ENCODE peak calls at places on chromosomes 7 and 10, in ten cellular contexts. M, Q, N, J, K, X, I, F, B and W are unnamed samples.
A peak's percentile ranks its signal among the peaks of the same experiment; 100 is the strongest.

GRCh38 chr7:91474074-91474473 is 209.8 kb downstream of the FZD1 start:
- DNase-seq in Q (no peak), B (no peak), J (no peak), K (no peak), N (no peak), I (no peak), F (no peak), M (no peak), X (no peak), W (no peak)

GRCh38 chr10:103709341-103709920 is 145.9 kb downstream of the SH3PXD2A start:
- DNase-seq in Q (no peak), K (peak; percentile 53), N (no peak), F (peak; percentile 8), X (peak; percentile 73), I (peak; percentile 41), M (no peak), J (no peak), B (peak; percentile 41), W (no peak)

GRCh38 chr7:66698652-66699205 is 41.8 kb upstream of the RABGEF1 start:
- DNase-seq in Q (no peak), I (no peak), X (no peak), N (no peak), M (no peak), J (no peak), B (no peak), K (no peak), F (no peak), W (no peak)

GRCh38 chr7:153604-154003 is 38.8 kb upstream of the FAM20C start:
- DNase-seq in M (no peak), X (no peak), N (no peak), J (no peak), I (no peak), K (no peak), B (no peak), Q (no peak), F (no peak), W (no peak)

GRCh38 chr10:11344081-11344480 is 267.4 kb downstream of the USP6NL start:
- DNase-seq in I (no peak), J (no peak), M (no peak), K (no peak), X (no peak), N (no peak), Q (no peak), B (no peak), F (no peak), W (no peak)

GRCh38 chr10:128896964-128897363 is 570.1 kb upstream of the MGMT start:
- DNase-seq in N (no peak), X (no peak), I (no peak), K (no peak), Q (no peak), B (no peak), F (no peak), M (no peak), J (no peak), W (no peak)

GRCh38 chr10:59580257-59580863 is 129.3 kb downstream of the SLC16A9 start:
- DNase-seq in F (peak; percentile 14), J (peak; percentile 39), I (peak; percentile 25), M (no peak), B (peak; percentile 78), Q (no peak), X (peak; percentile 8), K (no peak), N (peak; percentile 18), W (no peak)

GRCh38 chr7:157483971-157484410 is 147.2 kb downstream of the DNAJB6 start:
- DNase-seq in X (no peak), M (no peak), B (no peak), N (no peak), J (no peak), Q (peak; percentile 68), F (no peak), I (no peak), K (no peak), W (no peak)

GRCh38 chr7:4108951-4109350 is 573.1 kb upstream of the FOXK1 start:
- DNase-seq in J (no peak), F (no peak), M (no peak), Q (no peak), K (no peak), I (no peak), N (no peak), B (no peak), X (no peak), W (no peak)

GRCh38 chr10:94251098-94251497 is 111.6 kb downstream of the NOC3L start:
- DNase-seq in J (no peak), M (no peak), F (no peak), Q (no peak), X (no peak), N (no peak), K (no peak), I (no peak), B (no peak), W (no peak)

GRCh38 chr7:157140118-157140905 is 1.6 kb downstream of the UBE3C start:
- DNase-seq in F (no peak), M (no peak), X (no peak), I (no peak), Q (no peak), B (no peak), J (no peak), K (no peak), N (peak; percentile 77), W (no peak)

GRCh38 chr7:18995811-18996400 is 121.5 kb downstream of the TWIST1 start:
- DNase-seq in K (no peak), J (no peak), Q (no peak), I (no peak), X (no peak), B (no peak), N (no peak), F (peak; percentile 45), M (no peak), W (no peak)

GRCh38 chr10:103712898-103713498 is 142.4 kb downstream of the SH3PXD2A start:
- DNase-seq in X (peak; percentile 69), M (peak; percentile 78), F (peak; percentile 46), Q (peak; percentile 83), J (peak; percentile 74), B (peak; percentile 83), N (peak; percentile 84), I (peak; percentile 41), K (peak; percentile 89), W (peak; percentile 84)

GRCh38 chr10:133059571-133059970 is 28.2 kb upstream of the ADGRA1 start:
- DNase-seq in F (no peak), X (no peak), K (no peak), Q (no peak), B (no peak), M (no peak), N (no peak), J (no peak), I (no peak), W (no peak)

GRCh38 chr7:17815318-17815717 is 125.0 kb downstream of the SNX13 start:
- DNase-seq in X (no peak), N (no peak), B (no peak), F (no peak), K (no peak), Q (no peak), I (no peak), M (no peak), J (no peak), W (no peak)

GRCh38 chr7:45007106-45007505 is 7.1 kb downstream of the CCM2 start:
- DNase-seq in X (no peak), F (no peak), B (no peak), Q (no peak), I (no peak), M (no peak), K (no peak), N (no peak), J (no peak), W (no peak)

GRCh38 chr7:45000096-45001032 is at the start of gene CCM2:
- DNase-seq in X (no peak), Q (peak; percentile 77), K (no peak), F (no peak), I (peak; percentile 36), M (no peak), J (no peak), N (peak; percentile 74), B (peak; percentile 72), W (no peak)

GRCh38 chr7:45001826-45002225 is 1.8 kb downstream of the CCM2 start:
- DNase-seq in J (no peak), X (no peak), N (peak; percentile 26), I (no peak), K (no peak), Q (no peak), F (no peak), B (no peak), M (no peak), W (no peak)

GRCh38 chr7:45001138-45001694 is 1.2 kb downstream of the CCM2 start:
- DNase-seq in K (no peak), M (peak; percentile 52), B (no peak), I (peak; percentile 32), F (no peak), X (no peak), Q (no peak), N (peak; percentile 35), J (no peak), W (no peak)

DNA sequence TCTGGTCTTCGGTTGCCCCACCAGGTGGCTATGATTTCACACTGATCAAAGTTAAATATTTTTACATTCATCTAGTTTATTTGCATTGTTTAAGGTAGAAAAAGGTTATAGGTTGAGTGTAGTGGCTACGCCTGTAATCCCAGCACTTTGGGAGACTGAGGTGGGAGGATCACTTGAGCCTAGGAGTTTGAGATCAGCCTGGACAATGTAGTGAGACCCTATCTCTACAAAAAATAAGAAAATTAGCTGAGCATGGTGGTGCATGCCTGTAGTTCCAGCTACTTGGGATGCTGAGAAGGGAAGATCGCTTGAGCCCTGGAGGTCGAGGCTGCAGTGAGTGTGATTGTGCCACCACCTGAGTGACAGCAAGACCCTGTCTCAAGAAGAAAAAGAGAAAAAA is 3.8 kb downstream of the CCM2 start:
- DNase-seq in Q (no peak), B (no peak), F (no peak), M (no peak), J (no peak), I (no peak), K (no peak), X (no peak), N (no peak), W (no peak)
- TF ChIP-seq CTCF in Q (no peak), B (no peak), F (no peak), M (no peak), J (no peak), I (no peak), K (no peak), X (no peak), N (no peak), W (no peak)

GRCh38 chr10:21165489-21165888 is 268.4 kb upstream of the NEBL start:
- DNase-seq in B (no peak), K (no peak), F (no peak), M (no peak), X (no peak), I (no peak), J (no peak), N (no peak), Q (no peak), W (no peak)
- TF ChIP-seq CTCF in B (no peak), K (no peak), F (no peak), M (no peak), X (no peak), I (no peak), J (no peak), N (no peak), Q (no peak), W (no peak)

GRCh38 chr10:178208-178607 is 43.0 kb downstream of the ZMYND11 start:
- DNase-seq in B (peak; percentile 65), I (peak; percentile 46), Q (no peak), X (peak; percentile 31), K (no peak), F (peak; percentile 8), J (peak; percentile 33), M (peak; percentile 24), N (peak; percentile 52), W (peak; percentile 37)
- TF ChIP-seq CTCF in B (peak; percentile 37), I (peak; percentile 17), Q (peak; percentile 55), X (peak; percentile 78), K (peak; percentile 47), F (peak; percentile 25), J (peak; percentile 61), M (no peak), N (no peak), W (no peak)

GRCh38 chr10:29535012-29535777 is 99.6 kb downstream of the SVIL start:
- DNase-seq in I (peak; percentile 92), B (peak; percentile 83), X (peak; percentile 87), J (peak; percentile 80), F (peak; percentile 70), M (no peak), K (no peak), Q (no peak), N (peak; percentile 4), W (no peak)
- TF ChIP-seq CTCF in I (peak; percentile 77), B (peak; percentile 98), X (peak; percentile 90), J (peak; percentile 76), F (peak; percentile 92), M (no peak), K (peak; percentile 69), Q (peak; percentile 84), N (peak; percentile 45), W (no peak)